ENCODE peak calls at places on chromosome 14, in five cellular contexts. One of them, this sample, is unnamed.

GRCh38 chr14:42090122-42090521 is 483.4 kb downstream of the LRFN5 start:
- DNase-seq in cardiac muscle cell: no peak
- DNase-seq in activated CD8-positive, alpha-beta T cell treated with anti-CD3 and anti-CD28 coated beads, Interleukin-2, amount 10 ng/mL, durations not matched to agents 7 days and 5 days: no peak
- DNase-seq in stimulated activated CD4-positive, alpha-beta T cell treated with anti-CD3 and anti-CD28 coated beads, Interleukin-1b, Interleukin-23, amount 100 ng/mL, for 24 hours: no peak
- DNase-seq in NCI-H2081: no peak
- DNase-seq in this sample: no peak

GRCh38 chr14:96362071-96362964 is 823 bp downstream of the ATG2B start:
- DNase-seq in cardiac muscle cell: peak
- DNase-seq in stimulated activated CD4-positive, alpha-beta T cell treated with anti-CD3 and anti-CD28 coated beads, Interleukin-1b, Interleukin-23, amount 100 ng/mL, for 24 hours: no peak
- DNase-seq in NCI-H2081: peak
- DNase-seq in activated CD8-positive, alpha-beta T cell treated with anti-CD3 and anti-CD28 coated beads, Interleukin-2, amount 10 ng/mL, durations not matched to agents 7 days and 5 days: peak
- DNase-seq in this sample: peak

GRCh38 chr14:87772854-87773253 is 220.1 kb downstream of the GALC start:
- DNase-seq in cardiac muscle cell: no peak
- DNase-seq in activated CD8-positive, alpha-beta T cell treated with anti-CD3 and anti-CD28 coated beads, Interleukin-2, amount 10 ng/mL, durations not matched to agents 7 days and 5 days: no peak
- DNase-seq in NCI-H2081: no peak
- DNase-seq in stimulated activated CD4-positive, alpha-beta T cell treated with anti-CD3 and anti-CD28 coated beads, Interleukin-1b, Interleukin-23, amount 100 ng/mL, for 24 hours: no peak
- DNase-seq in this sample: no peak

GRCh38 chr14:37413504-37414003 is 181.5 kb downstream of the FOXA1 start:
- DNase-seq in activated CD8-positive, alpha-beta T cell treated with anti-CD3 and anti-CD28 coated beads, Interleukin-2, amount 10 ng/mL, durations not matched to agents 7 days and 5 days: no peak
- DNase-seq in cardiac muscle cell: no peak
- DNase-seq in stimulated activated CD4-positive, alpha-beta T cell treated with anti-CD3 and anti-CD28 coated beads, Interleukin-1b, Interleukin-23, amount 100 ng/mL, for 24 hours: no peak
- DNase-seq in NCI-H2081: no peak
- DNase-seq in this sample: no peak

GRCh38 chr14:69612014-69612758 is 790 bp downstream of the SUSD6 start:
- DNase-seq in NCI-H2081: no peak
- DNase-seq in cardiac muscle cell: no peak
- DNase-seq in stimulated activated CD4-positive, alpha-beta T cell treated with anti-CD3 and anti-CD28 coated beads, Interleukin-1b, Interleukin-23, amount 100 ng/mL, for 24 hours: no peak
- DNase-seq in activated CD8-positive, alpha-beta T cell treated with anti-CD3 and anti-CD28 coated beads, Interleukin-2, amount 10 ng/mL, durations not matched to agents 7 days and 5 days: peak
- DNase-seq in this sample: peak

GRCh38 chr14:104105822-104106470 is 20.4 kb downstream of the ASPG start:
- DNase-seq in stimulated activated CD4-positive, alpha-beta T cell treated with anti-CD3 and anti-CD28 coated beads, Interleukin-1b, Interleukin-23, amount 100 ng/mL, for 24 hours: no peak
- DNase-seq in cardiac muscle cell: no peak
- DNase-seq in activated CD8-positive, alpha-beta T cell treated with anti-CD3 and anti-CD28 coated beads, Interleukin-2, amount 10 ng/mL, durations not matched to agents 7 days and 5 days: no peak
- DNase-seq in NCI-H2081: no peak
- DNase-seq in this sample: no peak

GRCh38 chr14:91402278-91403068 is 15.1 kb downstream of the CCDC88C start:
- DNase-seq in activated CD8-positive, alpha-beta T cell treated with anti-CD3 and anti-CD28 coated beads, Interleukin-2, amount 10 ng/mL, durations not matched to agents 7 days and 5 days: peak
- DNase-seq in cardiac muscle cell: no peak
- DNase-seq in NCI-H2081: no peak
- DNase-seq in stimulated activated CD4-positive, alpha-beta T cell treated with anti-CD3 and anti-CD28 coated beads, Interleukin-1b, Interleukin-23, amount 100 ng/mL, for 24 hours: no peak
- DNase-seq in this sample: no peak

GRCh38 chr14:99360774-99361595 is 89.0 kb upstream of the BCL11B start:
- DNase-seq in activated CD8-positive, alpha-beta T cell treated with anti-CD3 and anti-CD28 coated beads, Interleukin-2, amount 10 ng/mL, durations not matched to agents 7 days and 5 days: no peak
- DNase-seq in NCI-H2081: no peak
- DNase-seq in cardiac muscle cell: no peak
- DNase-seq in stimulated activated CD4-positive, alpha-beta T cell treated with anti-CD3 and anti-CD28 coated beads, Interleukin-1b, Interleukin-23, amount 100 ng/mL, for 24 hours: no peak
- DNase-seq in this sample: no peak

GRCh38 chr14:88962356-88962755 is 137.9 kb downstream of the TTC8 start:
- DNase-seq in stimulated activated CD4-positive, alpha-beta T cell treated with anti-CD3 and anti-CD28 coated beads, Interleukin-1b, Interleukin-23, amount 100 ng/mL, for 24 hours: no peak
- DNase-seq in NCI-H2081: no peak
- DNase-seq in cardiac muscle cell: no peak
- DNase-seq in activated CD8-positive, alpha-beta T cell treated with anti-CD3 and anti-CD28 coated beads, Interleukin-2, amount 10 ng/mL, durations not matched to agents 7 days and 5 days: no peak
- DNase-seq in this sample: no peak

GRCh38 chr14:105313381-105314286 is 914 bp upstream of the PACS2 start:
- DNase-seq in cardiac muscle cell: peak
- DNase-seq in NCI-H2081: peak
- DNase-seq in activated CD8-positive, alpha-beta T cell treated with anti-CD3 and anti-CD28 coated beads, Interleukin-2, amount 10 ng/mL, durations not matched to agents 7 days and 5 days: peak
- DNase-seq in stimulated activated CD4-positive, alpha-beta T cell treated with anti-CD3 and anti-CD28 coated beads, Interleukin-1b, Interleukin-23, amount 100 ng/mL, for 24 hours: no peak
- DNase-seq in this sample: peak

GRCh38 chr14:73729556-73730265 is 15.5 kb upstream of the PNMA1 start:
- DNase-seq in activated CD8-positive, alpha-beta T cell treated with anti-CD3 and anti-CD28 coated beads, Interleukin-2, amount 10 ng/mL, durations not matched to agents 7 days and 5 days: no peak
- DNase-seq in stimulated activated CD4-positive, alpha-beta T cell treated with anti-CD3 and anti-CD28 coated beads, Interleukin-1b, Interleukin-23, amount 100 ng/mL, for 24 hours: no peak
- DNase-seq in cardiac muscle cell: no peak
- DNase-seq in NCI-H2081: no peak
- DNase-seq in this sample: no peak

GRCh38 chr14:67748312-67748711 is 46.6 kb downstream of the RDH12 start:
- DNase-seq in NCI-H2081: no peak
- DNase-seq in activated CD8-positive, alpha-beta T cell treated with anti-CD3 and anti-CD28 coated beads, Interleukin-2, amount 10 ng/mL, durations not matched to agents 7 days and 5 days: no peak
- DNase-seq in cardiac muscle cell: no peak
- DNase-seq in stimulated activated CD4-positive, alpha-beta T cell treated with anti-CD3 and anti-CD28 coated beads, Interleukin-1b, Interleukin-23, amount 100 ng/mL, for 24 hours: no peak
- DNase-seq in this sample: no peak

GRCh38 chr14:91399868-91400640 is 17.6 kb downstream of the CCDC88C start:
- DNase-seq in NCI-H2081: no peak
- DNase-seq in activated CD8-positive, alpha-beta T cell treated with anti-CD3 and anti-CD28 coated beads, Interleukin-2, amount 10 ng/mL, durations not matched to agents 7 days and 5 days: peak
- DNase-seq in cardiac muscle cell: no peak
- DNase-seq in stimulated activated CD4-positive, alpha-beta T cell treated with anti-CD3 and anti-CD28 coated beads, Interleukin-1b, Interleukin-23, amount 100 ng/mL, for 24 hours: no peak
- DNase-seq in this sample: no peak

GRCh38 chr14:67722293-67722692 is 20.6 kb downstream of the RDH12 start:
- DNase-seq in cardiac muscle cell: peak
- DNase-seq in activated CD8-positive, alpha-beta T cell treated with anti-CD3 and anti-CD28 coated beads, Interleukin-2, amount 10 ng/mL, durations not matched to agents 7 days and 5 days: no peak
- DNase-seq in NCI-H2081: no peak
- DNase-seq in stimulated activated CD4-positive, alpha-beta T cell treated with anti-CD3 and anti-CD28 coated beads, Interleukin-1b, Interleukin-23, amount 100 ng/mL, for 24 hours: no peak
- DNase-seq in this sample: peak

GRCh38 chr14:104118006-104118844 is 20.2 kb upstream of the KIF26A start:
- DNase-seq in cardiac muscle cell: no peak
- DNase-seq in activated CD8-positive, alpha-beta T cell treated with anti-CD3 and anti-CD28 coated beads, Interleukin-2, amount 10 ng/mL, durations not matched to agents 7 days and 5 days: no peak
- DNase-seq in NCI-H2081: no peak
- DNase-seq in stimulated activated CD4-positive, alpha-beta T cell treated with anti-CD3 and anti-CD28 coated beads, Interleukin-1b, Interleukin-23, amount 100 ng/mL, for 24 hours: no peak
- DNase-seq in this sample: no peak

GRCh38 chr14:101972126-101972785 is 7.9 kb downstream of the DYNC1H1 start:
- DNase-seq in NCI-H2081: no peak
- DNase-seq in stimulated activated CD4-positive, alpha-beta T cell treated with anti-CD3 and anti-CD28 coated beads, Interleukin-1b, Interleukin-23, amount 100 ng/mL, for 24 hours: no peak
- DNase-seq in activated CD8-positive, alpha-beta T cell treated with anti-CD3 and anti-CD28 coated beads, Interleukin-2, amount 10 ng/mL, durations not matched to agents 7 days and 5 days: no peak
- DNase-seq in cardiac muscle cell: no peak
- DNase-seq in this sample: no peak

GRCh38 chr14:90611501-90611900 is 204.7 kb downstream of the TTC7B start:
- DNase-seq in cardiac muscle cell: no peak
- DNase-seq in stimulated activated CD4-positive, alpha-beta T cell treated with anti-CD3 and anti-CD28 coated beads, Interleukin-1b, Interleukin-23, amount 100 ng/mL, for 24 hours: no peak
- DNase-seq in activated CD8-positive, alpha-beta T cell treated with anti-CD3 and anti-CD28 coated beads, Interleukin-2, amount 10 ng/mL, durations not matched to agents 7 days and 5 days: no peak
- DNase-seq in NCI-H2081: no peak
- DNase-seq in this sample: no peak

GRCh38 chr14:61150851-61151250 is 130.3 kb downstream of the TMEM30B start:
- DNase-seq in activated CD8-positive, alpha-beta T cell treated with anti-CD3 and anti-CD28 coated beads, Interleukin-2, amount 10 ng/mL, durations not matched to agents 7 days and 5 days: no peak
- DNase-seq in stimulated activated CD4-positive, alpha-beta T cell treated with anti-CD3 and anti-CD28 coated beads, Interleukin-1b, Interleukin-23, amount 100 ng/mL, for 24 hours: no peak
- DNase-seq in NCI-H2081: no peak
- DNase-seq in cardiac muscle cell: no peak
- DNase-seq in this sample: no peak

GRCh38 chr14:72752034-72752412 is 141.9 kb downstream of the DPF3 start:
- DNase-seq in activated CD8-positive, alpha-beta T cell treated with anti-CD3 and anti-CD28 coated beads, Interleukin-2, amount 10 ng/mL, durations not matched to agents 7 days and 5 days: no peak
- DNase-seq in stimulated activated CD4-positive, alpha-beta T cell treated with anti-CD3 and anti-CD28 coated beads, Interleukin-1b, Interleukin-23, amount 100 ng/mL, for 24 hours: no peak
- DNase-seq in cardiac muscle cell: no peak
- DNase-seq in NCI-H2081: no peak
- DNase-seq in this sample: no peak

GRCh38 chr14:33602396-33602795 is 348.5 kb downstream of the EGLN3 start:
- DNase-seq in NCI-H2081: no peak
- DNase-seq in cardiac muscle cell: peak
- DNase-seq in stimulated activated CD4-positive, alpha-beta T cell treated with anti-CD3 and anti-CD28 coated beads, Interleukin-1b, Interleukin-23, amount 100 ng/mL, for 24 hours: no peak
- DNase-seq in activated CD8-positive, alpha-beta T cell treated with anti-CD3 and anti-CD28 coated beads, Interleukin-2, amount 10 ng/mL, durations not matched to agents 7 days and 5 days: no peak
- DNase-seq in this sample: no peak